ENCODE peak calls at places on chromosomes 11 and 22, in four cellular contexts. Q is fibroblast of lung, Z is heart right ventricle, B is colonic mucosa. E is an unnamed sample.

GRCh38 chr22:47051435-47052175 is 289.2 kb downstream of the TBC1D22A start:
- DNase-seq in Q (no peak), B (no peak), Z (no peak), E (no peak)

GRCh38 chr11:78622666-78623065 is 48.0 kb upstream of the NARS2 start:
- DNase-seq in Z (no peak), B (no peak), Q (no peak), E (no peak)

GRCh38 chr11:17777726-17778091 is 43.1 kb downstream of the KCNC1 start:
- DNase-seq in B (no peak), Z (no peak), Q (no peak), E (no peak)

GRCh38 chr22:27453688-27454087 is 347.9 kb downstream of the MN1 start:
- DNase-seq in B (no peak), Q (no peak), Z (no peak), E (no peak)

GRCh38 chr22:48567213-48567975 is 1260.3 kb downstream of the BRD1 start:
- DNase-seq in Q (no peak), Z (no peak), B (no peak), E (no peak)

GRCh38 chr11:128174465-128175101 is 412.8 kb downstream of the ETS1 start:
- DNase-seq in Q (peak; percentile 82), B (no peak), Z (no peak), E (peak; percentile 43)

GRCh38 chr11:88508808-88509581 is 171.5 kb upstream of the CTSC start:
- DNase-seq in Q (peak; percentile 49), Z (no peak), B (peak; percentile 18), E (peak; percentile 22)

GRCh38 chr11:12075291-12075690 is 35.1 kb upstream of the MICAL2 start:
- DNase-seq in Q (no peak), Z (no peak), B (no peak), E (no peak)

GRCh38 chr22:44371741-44372525 is 59.2 kb upstream of the SHISAL1 start:
- DNase-seq in Q (no peak), B (no peak), Z (no peak), E (no peak)

GRCh38 chr22:32684822-32685187 is 116.7 kb upstream of the TIMP3 start:
- DNase-seq in Q (peak; percentile 63), Z (no peak), B (no peak), E (no peak)

GRCh38 chr11:75499423-75500305 is 26.1 kb downstream of the GDPD5 start:
- DNase-seq in Q (peak; percentile 98), B (peak; percentile 31), Z (no peak), E (peak; percentile 98)

GRCh38 chr11:1298695-1299492 is 10.5 kb downstream of the TOLLIP start:
- DNase-seq in Q (peak; percentile 46), B (peak; percentile 88), Z (peak; percentile 43), E (peak; percentile 79)

GRCh38 chr22:19636696-19637355 is 77.5 kb upstream of the SEPTIN5 start:
- DNase-seq in Z (no peak), Q (no peak), B (no peak), E (no peak)

GRCh38 chr11:95419915-95420314 is 188.9 kb upstream of the SESN3 start:
- DNase-seq in Q (peak; percentile 83), Z (no peak), B (no peak), E (peak; percentile 87)

GRCh38 chr11:132962026-132962425 is 570.3 kb downstream of the OPCML start:
- DNase-seq in Z (no peak), B (no peak), Q (peak; percentile 89), E (no peak)

GRCh38 chr22:39486951-39487825 is 14.9 kb upstream of the MIEF1 start:
- DNase-seq in Q (no peak), Z (no peak), B (no peak), E (no peak)

GRCh38 chr11:125123947-125124633 is 12.7 kb upstream of the TMEM218 start:
- DNase-seq in Z (peak; percentile 49), Q (peak; percentile 63), B (peak; percentile 41), E (peak; percentile 79)
- H3K4me3 ChIP-seq in Z (no peak overlapping the region), Q (no peak overlapping the region), B (no peak overlapping the region), E (no peak overlapping the region)

GRCh38 chr11:126357969-126358762 is 2.7 kb downstream of the ST3GAL4 start:
- DNase-seq in Z (no peak), Q (no peak), B (no peak), E (no peak)
- H3K4me3 ChIP-seq in Z (peak overlapping the region; percentile 13), Q (peak overlapping the region; percentile 80), B (no peak overlapping the region), E (peak overlapping the region; percentile 84)

GRCh38 chr11:83194284-83195175 is 1.0 kb downstream of the ANKRD42 start:
- DNase-seq in Q (peak; percentile 82), Z (peak; percentile 39), B (peak; percentile 68), E (peak; percentile 77)

GRCh38 chr11:83191491-83191890 is 2.0 kb upstream of the ANKRD42 start:
- DNase-seq in B (no peak), Q (no peak), Z (no peak), E (no peak)

GRCh38 chr11:83192846-83193245 is 666 bp upstream of the ANKRD42 start:
- DNase-seq in Z (no peak), Q (no peak), B (no peak), E (no peak)

GRCh38 chr11:83193315-83194283 is at the start of gene ANKRD42:
- DNase-seq in Q (peak; percentile 95), Z (peak; percentile 96), B (peak; percentile 95), E (peak; percentile 95)

GRCh38 chr11:83191986-83192385 is 1.5 kb upstream of the ANKRD42 start:
- DNase-seq in Q (no peak), Z (no peak), B (no peak), E (no peak)
- H3K4me3 ChIP-seq in Q (peak overlapping the region; percentile 69), Z (peak overlapping the region; percentile 63), B (no peak overlapping the region), E (no peak overlapping the region)

DNA sequence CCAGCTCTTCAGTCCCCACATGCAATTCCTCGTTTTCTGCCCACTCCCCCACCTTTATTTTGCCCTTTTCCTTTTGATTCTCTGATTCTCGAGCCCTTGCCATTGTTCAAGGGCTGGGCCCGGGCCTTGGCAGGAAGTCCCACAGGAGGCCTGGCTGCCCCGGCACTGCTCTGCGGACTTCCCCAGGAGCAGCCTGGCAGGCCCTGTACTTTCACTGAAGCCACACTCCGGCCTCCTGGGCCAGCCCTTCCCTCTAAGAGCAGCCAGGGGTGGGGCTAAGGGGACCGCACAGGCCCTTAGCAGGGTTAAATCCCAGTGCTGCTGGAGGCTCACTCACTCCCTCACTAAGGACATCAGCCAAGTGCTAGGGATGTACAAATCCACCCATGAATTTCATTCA is 4.1 kb downstream of the LRRC32 start:
- DNase-seq in B (no peak), Q (peak; percentile 38), Z (peak; percentile 61), E (peak; percentile 20)
- H3K4me3 ChIP-seq in B (no peak overlapping the region), Q (peak overlapping the region; percentile 68), Z (peak overlapping the region; percentile 62), E (no peak overlapping the region)

GRCh38 chr22:37419916-37420655 is 7.2 kb downstream of the ELFN2 start:
- DNase-seq in Q (peak; percentile 36), B (no peak), Z (no peak), E (no peak)
- H3K4me3 ChIP-seq in Q (peak overlapping the region; percentile 14), B (no peak overlapping the region), Z (peak overlapping the region; percentile 10), E (peak overlapping the region; percentile 41)

DNA sequence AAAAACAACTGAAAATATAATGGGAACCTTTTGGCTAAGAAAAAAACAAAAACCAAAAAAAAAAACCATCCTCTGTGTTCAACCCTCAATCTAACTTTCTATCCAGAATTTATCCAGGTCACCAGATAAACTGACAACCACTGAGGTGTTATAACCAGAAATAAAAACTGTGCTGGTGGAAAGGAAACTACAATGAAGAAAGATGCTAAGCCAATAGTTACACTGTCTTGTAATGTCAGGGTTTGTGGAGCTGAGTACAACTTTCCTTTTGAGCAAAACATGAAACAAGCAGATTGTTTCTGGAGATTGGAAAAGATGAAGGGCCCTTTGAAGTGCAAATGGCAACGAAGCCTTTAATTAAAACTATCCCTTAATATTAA is 50.8 kb downstream of the PRDM10 start:
- DNase-seq in B (no peak), Q (no peak), Z (no peak), E (no peak)
- H3K4me3 ChIP-seq in B (no peak overlapping the region), Q (no peak overlapping the region), Z (no peak overlapping the region), E (no peak overlapping the region)

GRCh38 chr11:19933801-19934488 is 221.3 kb downstream of the NAV2 start:
- DNase-seq in Z (no peak), Q (no peak), B (no peak), E (no peak)
- H3K4me3 ChIP-seq in Z (no peak overlapping the region), Q (no peak overlapping the region), B (no peak overlapping the region), E (no peak overlapping the region)

GRCh38 chr11:107929611-107930200 is 1.5 kb downstream of the RAB39A start:
- DNase-seq in B (no peak), Q (peak; percentile 12), Z (no peak), E (peak; percentile 2)

GRCh38 chr11:107931206-107931605 is 3.0 kb downstream of the RAB39A start:
- DNase-seq in B (no peak), Q (no peak), Z (no peak), E (no peak)

GRCh38 chr11:107928046-107928766 is at the start of gene RAB39A:
- DNase-seq in Q (peak; percentile 91), Z (peak; percentile 83), B (peak; percentile 92), E (peak; percentile 85)

GRCh38 chr11:107927559-107927958 is 689 bp upstream of the RAB39A start:
- DNase-seq in Q (no peak), Z (no peak), B (no peak), E (no peak)

DNA sequence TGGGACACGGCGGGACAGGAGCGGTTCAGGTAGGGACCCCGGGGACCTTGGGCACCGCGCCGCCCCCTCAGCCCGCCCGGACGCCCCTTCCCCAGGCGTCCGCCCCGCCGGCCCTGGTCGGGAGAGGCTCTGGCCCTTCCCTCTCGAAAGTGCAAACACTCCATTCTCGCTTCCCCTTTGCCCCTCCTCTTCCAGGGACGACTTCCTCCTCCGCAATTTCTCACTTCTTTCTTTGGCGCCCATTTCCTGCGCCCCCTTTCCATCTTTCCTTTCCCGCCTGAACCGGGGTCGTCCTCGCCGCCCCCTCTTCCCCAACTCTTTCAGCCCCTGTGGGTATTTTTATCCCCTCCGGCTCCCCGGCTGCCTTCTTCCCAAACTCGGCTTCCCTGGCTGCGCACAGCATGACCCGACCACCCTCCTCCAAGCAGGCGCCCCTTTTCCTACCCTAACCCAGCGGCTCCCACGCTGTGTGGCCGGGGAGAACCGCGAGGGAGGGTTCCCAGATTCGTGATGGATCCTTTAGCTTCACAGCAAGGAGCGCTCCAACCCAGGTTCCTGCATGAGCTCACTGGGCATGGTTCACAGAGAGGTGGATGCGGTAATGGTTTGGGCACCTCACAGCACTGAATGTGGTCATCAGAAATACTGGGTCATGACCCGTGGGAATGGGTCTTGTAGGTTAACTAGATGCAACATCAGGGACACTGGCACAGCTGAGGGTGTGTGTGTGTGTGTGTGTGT is 689 bp downstream of the RAB39A start:
- DNase-seq in Q (no peak), Z (peak; percentile 8), B (peak; percentile 27), E (no peak)
- H3K4me3 ChIP-seq in Q (peak overlapping the region; percentile 34), Z (peak overlapping the region; percentile 43), B (peak overlapping the region; percentile 43), E (peak overlapping the region; percentile 31)